ENCODE peak calls at places on chromosomes 4 and X, in four cellular contexts. Y is IMR-90, X is H1, P is neuronal stem cell. B is an unnamed sample.

GRCh38 chrX:76279007-76279406 is 106.1 kb downstream of the PBDC1 start:
- DNase-seq in Y (peak), X (peak), P (peak), B (peak)

GRCh38 chr4:1465173-1466033 is 59.2 kb upstream of the NKX1-1 start:
- DNase-seq in Y (no peak), X (no peak), P (no peak), B (no peak)

GRCh38 chr4:89305028-89305427 is 2.6 kb downstream of the GPRIN3 start:
- DNase-seq in Y (no peak), X (no peak), P (no peak), B (no peak)

GRCh38 chr4:164239976-164240375 is 514.0 kb upstream of the SMIM31 start:
- DNase-seq in Y (no peak), X (no peak), P (no peak), B (no peak)

GRCh38 chr4:629636-629915 is 4.2 kb downstream of the PDE6B start:
- DNase-seq in Y (no peak), X (no peak), P (no peak), B (no peak)

GRCh38 chr4:176464748-176465147 is 145.0 kb downstream of the SPCS3 start:
- DNase-seq in Y (no peak), X (no peak), P (no peak), B (no peak)

GRCh38 chrX:38879631-38880220 is 78.5 kb downstream of the MID1IP1 start:
- DNase-seq in Y (no peak), X (no peak), P (no peak), B (no peak)

GRCh38 chr4:44237643-44238042 is 211.0 kb downstream of the KCTD8 start:
- DNase-seq in Y (no peak), X (no peak), P (no peak), B (no peak)

GRCh38 chr4:88998941-88999340 is 58.0 kb downstream of the FAM13A start:
- DNase-seq in Y (no peak), X (no peak), P (no peak), B (no peak)

GRCh38 chr4:176150283-176150682 is 45.1 kb downstream of the SPATA4 start:
- DNase-seq in Y (peak), X (no peak), P (no peak), B (peak)

GRCh38 chr4:183770900-183771299 is 111.8 kb downstream of the TRAPPC11 start:
- DNase-seq in Y (no peak), X (no peak), P (no peak), B (no peak)

GRCh38 chrX:10598540-10598939 is 21.8 kb downstream of the MID1 start:
- DNase-seq in Y (no peak), X (no peak), P (no peak), B (no peak)

GRCh38 chrX:46180258-46180687 is 364.9 kb downstream of the ZNF674 start:
- DNase-seq in Y (peak), X (no peak), P (peak), B (peak)

GRCh38 chr4:55752810-55753209 is 66.8 kb upstream of the EXOC1L start:
- DNase-seq in Y (no peak), X (no peak), P (no peak), B (no peak)

GRCh38 chr4:142781114-142781513 is 65.0 kb downstream of the INPP4B start:
- DNase-seq in Y (peak), X (no peak), P (no peak), B (no peak)

GRCh38 chrX:129798888-129799287 is 19.1 kb downstream of the SASH3 start:
- DNase-seq in Y (no peak), X (no peak), P (no peak), B (no peak)

GRCh38 chr4:27360651-27361347 is 500.2 kb downstream of the STIM2 start:
- DNase-seq in Y (peak), X (peak), P (peak), B (peak)

GRCh38 chrX:119189115-119189514 is 47.0 kb upstream of the PGRMC1 start:
- DNase-seq in Y (no peak), X (no peak), P (no peak), B (no peak)

GRCh38 chr4:162891788-162892707 is 274.6 kb downstream of the NAF1 start:
- DNase-seq in Y (no peak), X (no peak), P (no peak), B (peak)

GRCh38 chr4:153341575-153342090 is 2.9 kb upstream of the MND1 start:
- DNase-seq in Y (peak), X (no peak), P (no peak), B (peak)

GRCh38 chr4:156767911-156768415 is 203.6 kb downstream of the PDGFC start:
- DNase-seq in Y (no peak), X (no peak), P (no peak), B (no peak)

GRCh38 chr4:140095694-140096482 is 58.1 kb downstream of the MAML3 start:
- DNase-seq in Y (peak), X (no peak), P (no peak), B (peak)

GRCh38 chr4:133921280-133922195 is 280.1 kb downstream of the PABPC4L start:
- DNase-seq in Y (peak), X (no peak), P (no peak), B (peak)

GRCh38 chr4:134955059-134955458 is 753.5 kb upstream of the PABPC4L start:
- DNase-seq in Y (no peak), X (no peak), P (no peak), B (no peak)

GRCh38 chr4:66565796-66566195 is 895.5 kb upstream of the EPHA5 start:
- DNase-seq in Y (peak), X (no peak), P (no peak), B (no peak)

GRCh38 chr4:13202731-13203519 is 281.2 kb downstream of the RAB28 start:
- DNase-seq in Y (no peak), X (no peak), P (no peak), B (no peak)

GRCh38 chr4:13985824-13986223 is 358.3 kb upstream of the BOD1L1 start:
- DNase-seq in Y (peak), X (no peak), P (no peak), B (no peak)

GRCh38 chr4:121597346-121597934 is 99.3 kb downstream of the ANXA5 start:
- DNase-seq in Y (peak), X (no peak), P (no peak), B (no peak)

GRCh38 chr4:40916880-40917279 is 167.1 kb downstream of the NSUN7 start:
- DNase-seq in Y (no peak), X (peak), P (no peak), B (peak)

GRCh38 chr4:5164221-5164912 is 113.1 kb downstream of the STK32B start:
- DNase-seq in Y (no peak), X (no peak), P (no peak), B (no peak)

GRCh38 chr4:77821775-77822174 is 2.6 kb upstream of the CNOT6L start:
- DNase-seq in Y (no peak), X (no peak), P (no peak), B (no peak)

GRCh38 chr4:75630932-75631320 is 598 bp upstream of the CDKL2 start:
- DNase-seq in Y (no peak), X (no peak), P (no peak), B (no peak)

GRCh38 chr4:53192496-53192895 is 173.4 kb downstream of the SCFD2 start:
- DNase-seq in Y (peak), X (no peak), P (no peak), B (peak)

GRCh38 chrX:26442340-26442739 is 226.4 kb downstream of the MAGEB5 start:
- DNase-seq in Y (peak), X (no peak), P (peak), B (no peak)

GRCh38 chrX:48945517-48946348 is 11.7 kb downstream of the OTUD5 start:
- DNase-seq in Y (peak), X (no peak), P (no peak), B (peak)

GRCh38 chrX:108359811-108360602 is 78.2 kb downstream of the COL4A6 start:
- DNase-seq in Y (peak), X (no peak), P (no peak), B (peak)

GRCh38 chr4:5638976-5639375 is 69.4 kb downstream of the EVC2 start:
- DNase-seq in Y (peak), X (no peak), P (no peak), B (peak)

GRCh38 chr4:3765271-3766206 is 646 bp upstream of the ADRA2C start:
- DNase-seq in Y (peak), X (no peak), P (peak), B (peak)

GRCh38 chr4:3768842-3769641 is 2.9 kb downstream of the ADRA2C start:
- DNase-seq in Y (no peak), X (no peak), P (no peak), B (no peak)

GRCh38 chr4:3766207-3766790 is at the start of gene ADRA2C:
- DNase-seq in Y (no peak), X (no peak), P (peak), B (peak)

GRCh38 chr4:3767569-3768288 is 1.5 kb downstream of the ADRA2C start:
- DNase-seq in Y (no peak), X (no peak), P (peak), B (peak)

DNA sequence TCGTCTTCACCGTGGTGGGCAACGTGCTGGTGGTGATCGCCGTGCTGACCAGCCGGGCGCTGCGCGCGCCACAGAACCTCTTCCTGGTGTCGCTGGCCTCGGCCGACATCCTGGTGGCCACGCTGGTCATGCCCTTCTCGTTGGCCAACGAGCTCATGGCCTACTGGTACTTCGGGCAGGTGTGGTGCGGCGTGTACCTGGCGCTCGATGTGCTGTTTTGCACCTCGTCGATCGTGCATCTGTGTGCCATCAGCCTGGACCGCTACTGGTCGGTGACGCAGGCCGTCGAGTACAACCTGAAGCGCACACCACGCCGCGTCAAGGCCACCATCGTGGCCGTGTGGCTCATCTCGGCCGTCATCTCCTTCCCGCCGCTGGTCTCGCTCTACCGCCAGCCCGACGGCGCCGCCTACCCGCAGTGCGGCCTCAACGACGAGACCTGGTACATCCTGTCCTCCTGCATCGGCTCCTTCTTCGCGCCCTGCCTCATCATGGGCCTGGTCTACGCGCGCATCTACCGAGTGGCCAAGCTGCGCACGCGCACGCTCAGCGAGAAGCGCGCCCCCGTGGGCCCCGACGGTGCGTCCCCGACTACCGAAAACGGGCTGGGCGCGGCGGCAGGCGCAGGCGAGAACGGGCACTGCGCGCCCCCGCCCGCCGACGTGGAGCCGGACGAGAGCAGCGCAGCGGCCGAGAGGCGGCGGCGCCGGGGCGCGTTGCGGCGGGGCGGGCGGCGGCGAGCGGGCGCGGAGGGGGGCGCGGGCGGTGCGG is 791 bp downstream of the ADRA2C start:
- DNase-seq in Y (no peak), X (no peak), P (peak), B (peak)
- H3K4ac ChIP-seq in Y (no peak), X (no peak), P (no peak), B (no peak)

GRCh38 chrX:153245288-153245731 is 66.2 kb downstream of the MAGEA1 start:
- DNase-seq in Y (no peak), X (no peak), P (peak), B (peak)
- H3K9ac ChIP-seq in Y (no peak), X (peak), P (no peak), B (no peak)

GRCh38 chr4:82367438-82368097 is 6.2 kb downstream of the HNRNPD start:
- DNase-seq in Y (no peak), X (no peak), P (no peak), B (no peak)

GRCh38 chr4:82371398-82371972 is 2.3 kb downstream of the HNRNPD start:
- DNase-seq in Y (peak), X (no peak), P (no peak), B (peak)

GRCh38 chr4:82373816-82374740 is at the start of gene HNRNPD:
- DNase-seq in Y (peak), X (peak), P (peak), B (peak)

GRCh38 chr4:82376109-82376508 is 2.3 kb upstream of the HNRNPD start:
- DNase-seq in Y (no peak), X (no peak), P (no peak), B (no peak)

DNA sequence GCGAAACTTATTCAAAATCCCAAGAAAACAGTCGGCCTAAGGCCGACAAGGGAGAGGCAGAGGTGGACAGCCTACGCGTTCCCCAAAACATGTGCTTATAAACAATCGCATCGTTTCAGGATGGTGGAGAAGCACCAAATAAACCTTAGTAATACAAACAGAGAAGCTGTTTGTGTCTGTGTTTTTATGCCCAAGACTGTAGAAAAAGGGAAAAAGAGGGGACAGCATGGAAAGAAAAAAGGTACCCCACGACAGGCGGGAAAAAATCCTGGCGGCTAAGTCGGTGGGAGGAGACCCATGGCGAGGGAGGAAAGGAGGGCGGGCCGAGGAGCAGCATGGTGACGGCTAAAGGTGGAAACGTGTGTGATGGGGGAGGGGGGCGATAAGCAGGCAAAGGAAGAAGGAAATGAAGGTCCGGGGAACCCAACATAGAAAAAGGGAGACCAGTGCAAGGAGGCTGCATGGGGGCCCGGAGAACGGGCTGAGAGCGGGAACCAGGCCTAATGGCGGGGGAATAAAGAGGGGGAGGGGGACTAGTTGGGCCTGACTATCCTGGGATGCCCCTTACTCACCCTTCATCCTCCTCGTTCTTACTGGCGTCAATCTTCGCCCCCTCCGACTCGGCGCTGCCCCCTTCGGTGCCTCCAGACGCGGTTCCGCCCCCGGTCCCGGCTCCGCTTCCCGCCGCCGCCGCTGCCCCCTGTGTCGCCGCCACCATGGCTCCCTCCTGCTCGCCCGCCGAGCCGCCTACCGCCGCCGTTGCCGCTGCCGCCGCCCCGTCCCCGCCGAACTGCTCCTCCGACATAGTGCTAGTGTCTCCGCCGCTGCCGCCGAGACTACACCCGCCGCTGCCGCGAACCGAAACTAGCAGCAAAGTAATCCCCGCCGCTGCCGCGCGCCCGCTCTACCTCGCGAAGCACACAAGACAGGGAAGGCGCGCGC is 646 bp downstream of the HNRNPD start:
- DNase-seq in Y (peak), X (peak), P (peak), B (peak)
- H3K4ac ChIP-seq in Y (peak), X (peak), P (peak), B (peak)

DNA sequence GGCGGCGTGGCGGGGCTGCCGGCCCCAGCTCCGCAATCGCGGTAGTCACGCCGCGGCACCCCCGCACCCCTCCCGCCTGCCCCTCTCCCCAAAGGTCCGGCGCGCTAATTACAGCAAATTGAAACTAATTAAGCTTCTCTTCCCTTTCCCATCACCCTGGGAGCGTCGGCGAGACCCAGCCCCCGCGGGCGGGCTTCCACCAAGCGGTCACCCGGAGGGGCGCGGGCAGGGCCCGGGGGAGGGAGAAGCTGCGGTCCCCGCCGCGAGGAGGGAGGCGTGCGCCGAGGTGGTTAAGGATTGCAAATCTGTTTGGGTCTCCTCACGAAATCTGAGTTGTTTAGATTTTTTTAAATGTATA is 13.1 kb downstream of the ARX start:
- DNase-seq in Y (no peak), X (no peak), P (no peak), B (no peak)
- H3K9ac ChIP-seq in Y (no peak), X (no peak), P (no peak), B (no peak)

DNA sequence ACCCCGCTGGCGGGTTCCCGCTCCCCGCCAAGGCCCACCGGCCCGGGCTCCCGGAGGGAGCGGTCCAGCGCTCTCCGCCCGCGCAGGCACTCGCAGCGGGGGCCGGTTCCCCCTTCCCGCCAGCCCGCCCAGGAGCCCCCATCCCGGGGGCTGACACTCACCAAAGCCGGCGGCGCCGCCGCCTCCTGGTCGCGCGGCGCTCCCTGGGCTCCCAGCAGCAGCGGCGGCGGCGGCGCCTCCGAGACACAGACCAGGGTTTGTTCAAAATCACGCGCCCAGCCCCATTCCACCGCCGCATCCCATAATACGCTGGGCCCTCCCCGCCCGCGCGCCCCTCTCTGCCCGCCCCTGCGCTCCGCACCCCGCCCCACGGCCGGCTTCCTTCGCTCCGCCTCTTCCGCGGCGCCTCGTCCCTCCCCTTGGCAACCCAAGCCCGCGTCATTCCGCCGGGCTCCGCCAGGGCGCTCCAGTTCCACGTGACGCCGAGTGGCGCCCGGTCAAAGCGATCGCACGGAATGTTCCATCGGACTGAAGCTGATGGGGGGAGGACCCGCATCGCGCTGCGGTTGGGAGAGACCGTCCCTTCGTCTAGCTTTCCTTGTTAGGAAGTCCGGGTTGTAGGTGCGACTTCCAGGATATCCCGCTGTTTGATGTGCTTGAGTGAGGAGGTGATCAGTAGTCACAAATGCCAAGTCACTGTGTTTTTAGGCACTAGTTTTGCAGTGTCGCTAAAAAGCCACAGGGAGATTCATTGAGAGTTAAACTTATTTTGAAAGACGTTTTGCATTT is 2.2 kb upstream of the LIN54 start:
- DNase-seq in Y (peak), X (peak), P (peak), B (peak)
- H3K4ac ChIP-seq in Y (peak), X (no peak), P (no peak), B (no peak)

DNA sequence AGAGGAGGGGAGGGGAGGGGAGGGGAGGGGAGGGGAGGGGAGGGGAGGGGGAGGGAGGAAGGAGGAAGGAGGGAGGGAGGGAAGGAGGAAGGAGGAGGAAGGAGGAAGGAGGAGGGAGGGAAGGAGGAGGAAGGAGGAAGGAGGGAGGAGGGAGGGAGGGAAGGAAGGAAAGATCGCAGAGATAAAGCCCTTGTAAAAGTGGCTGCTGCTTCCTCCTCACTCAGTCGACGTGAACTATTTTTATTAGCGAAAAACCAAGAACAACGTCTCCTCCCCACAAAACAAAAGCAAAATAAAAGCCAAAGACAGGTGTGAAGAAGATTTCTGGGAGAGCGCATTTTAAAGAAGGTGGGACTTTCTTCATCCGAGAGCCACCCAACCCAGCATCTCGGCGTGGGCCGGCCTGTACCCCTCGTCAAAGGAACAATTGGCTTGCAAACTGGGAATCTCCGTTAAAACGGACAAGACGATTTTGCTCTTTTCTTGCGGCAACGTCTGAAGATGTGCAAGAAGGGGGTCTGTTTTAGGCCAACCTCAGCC is 40.7 kb upstream of the ASMTL start:
- DNase-seq in Y (no peak), X (no peak), P (no peak), B (no peak)
- H3K9ac ChIP-seq in Y (no peak), X (no peak), P (no peak), B (no peak)

DNA sequence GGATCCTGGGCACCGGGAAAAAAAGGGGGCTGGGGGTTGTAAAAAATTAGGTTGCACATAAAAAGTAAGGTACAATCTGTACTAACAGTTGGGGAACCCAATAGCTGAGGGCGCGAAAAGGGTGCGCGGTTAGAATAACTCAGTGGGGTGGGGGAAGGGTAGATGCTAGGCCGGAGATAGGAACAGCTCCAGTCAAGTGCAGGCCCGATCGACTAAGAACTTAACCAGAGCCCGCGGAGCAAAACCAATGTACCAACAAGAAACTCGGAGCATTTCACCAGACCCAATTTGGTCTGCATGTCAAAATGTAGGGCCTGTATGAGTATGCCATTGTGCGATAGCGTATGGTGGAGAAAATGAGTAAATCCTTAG is 1.3 kb downstream of the HNRNPD start:
- DNase-seq in Y (peak), X (no peak), P (no peak), B (peak)
- H3K4ac ChIP-seq in Y (peak), X (peak), P (no peak), B (peak)